ENCODE peak calls at places on chromosomes 16 and 17, in seven cellular contexts. M is K562, Q is GM23338, A is HCT116, E is GM12878, H is SK-N-SH, X is HepG2. G is an unnamed sample.

GRCh38 chr16:71421911-71422310 is 19.9 kb downstream of the TLE7 start:
- DNase-seq in H (peak; percentile 36), Q (peak; percentile 81), M (peak; percentile 62), E (no peak), A (peak; percentile 26), X (peak; percentile 58), G (no peak)

GRCh38 chr17:1627219-1627986 is 1.2 kb downstream of the SLC43A2 start:
- DNase-seq in H (no peak), X (no peak), M (peak; percentile 34), Q (peak; percentile 56), E (no peak), A (no peak), G (no peak)

GRCh38 chr17:19727466-19728113 is 11.2 kb upstream of the SLC47A2 start:
- DNase-seq in M (no peak), H (no peak), E (no peak), A (no peak), Q (no peak), X (no peak), G (no peak)

GRCh38 chr16:68754117-68754792 is 17.2 kb downstream of the CDH1 start:
- DNase-seq in E (no peak), M (no peak), H (no peak), A (no peak), Q (no peak), X (no peak), G (no peak)

GRCh38 chr17:11492511-11492910 is 105.8 kb upstream of the DNAH9 start:
- DNase-seq in E (no peak), Q (no peak), A (no peak), X (no peak), H (no peak), M (no peak), G (no peak)

GRCh38 chr16:12086861-12087260 is 110.3 kb downstream of the SNX29 start:
- DNase-seq in H (no peak), E (no peak), A (no peak), X (no peak), M (no peak), Q (no peak), G (no peak)

GRCh38 chr17:79742589-79742918 is 11.8 kb downstream of the ENPP7 start:
- DNase-seq in M (no peak), Q (no peak), A (no peak), H (no peak), X (no peak), E (no peak), G (no peak)

GRCh38 chr16:68778551-68779231 is 41.6 kb downstream of the CDH1 start:
- DNase-seq in Q (peak; percentile 83), E (no peak), H (no peak), A (no peak), M (peak; percentile 32), X (no peak), G (no peak)

GRCh38 chr16:50497592-50497991 is 50.6 kb upstream of the NKD1 start:
- DNase-seq in Q (no peak), A (no peak), X (peak; percentile 57), M (no peak), E (no peak), H (no peak), G (no peak)

GRCh38 chr16:53753431-53753830 is 49.5 kb downstream of the FTO start:
- DNase-seq in A (no peak), E (no peak), M (no peak), X (no peak), Q (no peak), H (no peak), G (no peak)

GRCh38 chr16:76280421-76280820 is 3.2 kb downstream of the CNTNAP4 start:
- DNase-seq in E (no peak), A (no peak), M (no peak), H (no peak), Q (no peak), X (no peak), G (no peak)

GRCh38 chr17:40900819-40901356 is 15.8 kb upstream of the KRT20 start:
- DNase-seq in A (no peak), E (no peak), Q (no peak), M (no peak), X (peak; percentile 41), H (no peak), G (no peak)

GRCh38 chr17:82060614-82061013 is 5.0 kb downstream of the DUS1L start:
- DNase-seq in A (no peak), H (no peak), Q (no peak), E (no peak), X (no peak), M (no peak), G (no peak)

GRCh38 chr16:59878479-59878878 is 1144.4 kb upstream of the GOT2 start:
- DNase-seq in X (no peak), E (no peak), M (no peak), A (no peak), H (no peak), Q (no peak), G (peak; percentile 2)

GRCh38 chr17:36594626-36595401 is 3.1 kb downstream of the DHRS11 start:
- DNase-seq in A (no peak), Q (no peak), M (peak; percentile 33), E (no peak), X (no peak), H (no peak), G (no peak)

GRCh38 chr16:71428883-71429282 is 13.0 kb downstream of the TLE7 start:
- DNase-seq in X (peak; percentile 45), Q (no peak), E (no peak), M (no peak), H (no peak), A (no peak), G (no peak)

DNA sequence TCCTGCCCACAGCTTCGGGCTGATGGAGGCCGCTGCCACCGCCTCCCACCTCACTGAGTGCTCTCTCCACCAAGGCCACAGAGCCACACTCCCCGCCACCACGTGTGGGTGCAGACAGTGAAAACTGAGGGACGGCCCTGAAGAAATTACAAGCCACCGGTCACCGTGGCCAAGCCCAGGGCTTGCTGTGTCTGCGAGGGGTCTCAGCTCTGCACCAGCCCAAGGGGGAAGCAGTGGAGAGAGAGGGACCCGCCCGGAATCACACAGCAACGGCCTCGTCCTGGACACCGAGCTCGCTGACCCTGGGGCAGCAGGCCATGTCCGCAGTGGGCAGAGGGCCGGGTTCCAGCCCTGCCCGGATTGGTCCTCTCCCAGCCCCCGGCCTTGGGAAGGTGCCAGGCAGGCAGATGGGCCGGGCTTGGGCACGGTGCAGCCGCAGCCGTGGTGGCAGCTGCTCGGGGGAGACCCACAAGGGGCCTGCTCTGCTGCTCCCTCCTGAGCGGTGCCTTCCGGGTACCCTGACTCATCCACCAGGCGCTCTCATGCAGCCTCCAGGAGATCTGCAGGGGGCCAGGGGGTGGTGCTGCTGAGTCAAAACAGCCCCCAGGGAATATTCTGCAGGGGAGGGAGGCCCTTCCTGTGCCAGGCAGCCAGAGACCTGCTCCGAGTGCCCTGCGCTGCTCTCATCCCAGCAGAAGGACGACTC is 52.0 kb downstream of the CBFA2T3 start:
- DNase-seq in H (peak; percentile 80), X (peak; percentile 70), A (peak; percentile 72), E (no peak), Q (peak; percentile 64), M (peak; percentile 43), G (no peak)
- TF ChIP-seq POLR2AphosphoS5 in H (no peak), X (no peak), A (peak; percentile 59), E (no peak), Q (no peak), M (no peak), G (peak; percentile 58)

DNA sequence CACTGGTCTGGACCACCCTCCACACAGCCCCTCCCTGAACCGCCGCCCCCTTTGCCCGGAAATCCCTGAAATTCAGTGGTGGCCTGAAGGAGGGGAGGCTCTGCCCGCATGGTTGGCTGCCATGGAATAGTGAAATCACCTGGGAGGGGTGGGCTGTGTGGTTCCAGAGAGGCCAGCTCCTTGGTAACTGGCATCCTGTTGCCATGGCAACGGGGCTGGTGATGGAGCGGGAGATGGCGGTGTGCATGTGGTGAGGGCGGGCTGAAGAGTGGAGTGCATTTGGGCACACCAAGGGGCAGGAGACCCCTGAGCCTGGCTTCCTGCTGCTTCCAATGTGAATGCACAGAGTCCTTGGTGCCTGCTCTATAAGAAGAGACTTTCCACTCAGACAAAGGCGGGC is 2.4 kb downstream of the EFNB3 start:
- DNase-seq in X (no peak), A (no peak), H (peak; percentile 74), Q (peak; percentile 75), M (no peak), E (no peak), G (no peak)
- TF ChIP-seq REST in X (no peak), A (no peak), H (no peak), Q (no peak), M (no peak), E (no peak), G (no peak)

GRCh38 chr17:35214631-35215273 is 20.6 kb upstream of the SLC35G3 start:
- DNase-seq in X (no peak), Q (no peak), A (no peak), M (no peak), H (no peak), E (peak; percentile 8), G (no peak)

GRCh38 chr17:35214192-35214591 is 20.0 kb upstream of the SLC35G3 start:
- DNase-seq in X (no peak), M (no peak), A (no peak), H (no peak), E (no peak), Q (no peak), G (no peak)

GRCh38 chr17:35222452-35222851 is 20.4 kb upstream of the SLFN5 start:
- DNase-seq in A (no peak), Q (no peak), M (no peak), H (no peak), E (no peak), X (no peak), G (no peak)

GRCh38 chr17:35217107-35217506 is 22.9 kb upstream of the SLC35G3 start:
- DNase-seq in E (no peak), X (no peak), M (no peak), H (no peak), A (no peak), Q (no peak), G (no peak)

DNA sequence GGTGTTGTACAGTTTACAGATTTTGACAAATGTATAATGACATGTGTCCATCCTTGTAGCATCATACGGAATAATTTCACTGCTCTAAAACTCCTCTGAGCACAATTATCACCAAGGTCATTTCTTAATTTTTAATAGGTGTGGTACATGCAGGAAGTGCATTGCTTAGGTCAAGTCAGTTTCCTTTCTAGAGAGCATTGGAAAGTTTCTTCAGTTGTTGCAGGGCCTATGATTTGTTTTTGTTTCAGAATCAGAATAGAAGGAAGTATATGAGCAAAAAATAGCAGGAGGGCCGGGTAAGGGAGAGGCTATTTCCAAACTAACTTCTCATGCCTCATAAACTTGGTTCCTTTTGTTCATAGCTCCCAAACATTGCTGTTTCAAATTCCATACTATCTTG is 24.0 kb upstream of the SLFN5 start:
- DNase-seq in A (no peak), H (no peak), Q (no peak), X (no peak), M (no peak), E (no peak), G (no peak)
- H3K4me1 ChIP-seq in A (no peaks in the 10 kb centered on the region), H (no peaks in the 10 kb centered on the region), Q (no peaks in the 10 kb centered on the region), X (no peaks in the 10 kb centered on the region), M (no peaks in the 10 kb centered on the region), E (no peaks in the 10 kb centered on the region), G (no peaks in the 10 kb centered on the region)

GRCh38 chr17:32516940-32517711 is 30.3 kb downstream of the CDK5R1 start:
- DNase-seq in A (no peak), Q (no peak), E (no peak), X (no peak), H (no peak), M (no peak), G (no peak)
- TF ChIP-seq POLR2AphosphoS5 in A (no peak), Q (no peak), E (peak; percentile 64), X (no peak), H (no peak), M (no peak), G (no peak)

G was measured in Panc1.